ENCODE peak calls at places on chromosomes 5 and 9, in seven cellular contexts. U is progenitor cell of endocrine pancreas; M is CD8-positive, alpha-beta T cell; Z is left colon; E is activated CD4-positive, CD25-positive, alpha-beta regulatory T cell; W is frontal cortex; Q is NCI-H2081. H is an unnamed sample.

GRCh38 chr5:73867344-73868335 is 241.6 kb downstream of the ARHGEF28 start:
- DNase-seq in U (no peak), M (no peak), Z (no peak), E (no peak), W (no peak), Q (peak), H (no peak)

GRCh38 chr9:2622361-2623045 is 916 bp downstream of the VLDLR start:
- DNase-seq in U (peak), M (no peak), Z (peak), E (no peak), W (peak), Q (peak), H (peak)

GRCh38 chr9:112360047-112360804 is 19.7 kb upstream of the HSDL2 start:
- DNase-seq in U (no peak), M (no peak), Z (no peak), E (no peak), W (no peak), Q (no peak), H (no peak)

GRCh38 chr5:39714036-39714698 is 289.4 kb upstream of the DAB2 start:
- DNase-seq in U (peak), M (peak), Z (peak), E (peak), W (peak), Q (peak), H (no peak)

GRCh38 chr9:136152931-136153330 is 34.3 kb upstream of the TMEM250 start:
- DNase-seq in U (no peak), M (no peak), Z (no peak), E (no peak), W (no peak), Q (no peak), H (no peak)

GRCh38 chr9:76654575-76654974 is 109.7 kb upstream of the PCA3 start:
- DNase-seq in U (no peak), M (no peak), Z (no peak), E (no peak), W (no peak), Q (no peak), H (no peak)

GRCh38 chr9:132824151-132824550 is 53.9 kb downstream of the AK8 start:
- DNase-seq in U (no peak), M (no peak), Z (no peak), E (no peak), W (no peak), Q (no peak), H (no peak)

GRCh38 chr9:107144475-107144874 is 138.6 kb upstream of the RAD23B start:
- DNase-seq in U (no peak), M (no peak), Z (no peak), E (no peak), W (no peak), Q (no peak), H (no peak)

GRCh38 chr9:100406962-100407361 is 20.0 kb upstream of the MSANTD3 start:
- DNase-seq in U (no peak), M (no peak), Z (no peak), E (no peak), W (no peak), Q (no peak), H (no peak)

GRCh38 chr5:173705512-173705825 is 89.0 kb upstream of the BOD1 start:
- DNase-seq in U (no peak), M (no peak), Z (no peak), E (no peak), W (no peak), Q (no peak), H (no peak)

GRCh38 chr5:176810084-176810597 is at the start of gene UNC5A:
- DNase-seq in U (peak), M (peak), Z (no peak), E (peak), W (no peak), Q (peak), H (no peak)

GRCh38 chr9:108680946-108681345 is 174.8 kb downstream of the ACTL7B start:
- DNase-seq in U (no peak), M (no peak), Z (no peak), E (no peak), W (no peak), Q (no peak), H (no peak)

GRCh38 chr5:124748687-124749594 is 2.5 kb upstream of the ZNF608 start:
- DNase-seq in U (peak), M (no peak), Z (peak), E (no peak), W (peak), Q (peak), H (peak)

GRCh38 chr9:100315561-100315960 is 37.2 kb downstream of the TEX10 start:
- DNase-seq in U (no peak), M (no peak), Z (no peak), E (no peak), W (no peak), Q (no peak), H (no peak)

GRCh38 chr5:16265141-16265540 is 85.5 kb upstream of the MARCHF11 start:
- DNase-seq in U (no peak), M (no peak), Z (no peak), E (no peak), W (no peak), Q (no peak), H (no peak)

GRCh38 chr9:17230646-17231045 is 95.8 kb downstream of the CNTLN start:
- DNase-seq in U (no peak), M (no peak), Z (no peak), E (no peak), W (no peak), Q (no peak), H (no peak)

GRCh38 chr5:56440871-56441740 is 208.0 kb upstream of the ANKRD55 start:
- DNase-seq in U (no peak), M (no peak), Z (peak), E (no peak), W (no peak), Q (no peak), H (no peak)

GRCh38 chr5:16992444-16992843 is 56.4 kb upstream of the MYO10 start:
- DNase-seq in U (no peak), M (no peak), Z (no peak), E (no peak), W (no peak), Q (no peak), H (no peak)

GRCh38 chr5:67771221-67771620 is 444.3 kb upstream of the PIK3R1 start:
- DNase-seq in U (no peak), M (no peak), Z (no peak), E (no peak), W (no peak), Q (no peak), H (no peak)

GRCh38 chr5:96297290-96297689 is 135.8 kb downstream of the PCSK1 start:
- DNase-seq in U (no peak), M (no peak), Z (no peak), E (no peak), W (no peak), Q (no peak), H (no peak)

GRCh38 chr5:65394078-65394477 is 87.6 kb downstream of the ADAMTS6 start:
- DNase-seq in U (no peak), M (no peak), Z (no peak), E (no peak), W (no peak), Q (no peak), H (peak)

GRCh38 chr5:16819522-16820167 is 116.4 kb downstream of the MYO10 start:
- DNase-seq in U (no peak), M (no peak), Z (no peak), E (no peak), W (no peak), Q (no peak), H (no peak)

GRCh38 chr9:28001096-28001495 is 427.8 kb upstream of the C9orf72 start:
- DNase-seq in U (no peak), M (no peak), Z (no peak), E (no peak), W (no peak), Q (no peak), H (no peak)

GRCh38 chr5:99104538-99105132 is 175.8 kb upstream of the CHD1 start:
- DNase-seq in U (no peak), M (no peak), Z (no peak), E (no peak), W (peak), Q (peak), H (no peak)

GRCh38 chr5:5353681-5354080 is 68.8 kb upstream of the ICE1 start:
- DNase-seq in U (no peak), M (no peak), Z (no peak), E (no peak), W (no peak), Q (no peak), H (no peak)

GRCh38 chr5:98201006-98201620 is 572.4 kb upstream of the RGMB start:
- DNase-seq in U (no peak), M (no peak), Z (no peak), E (no peak), W (no peak), Q (no peak), H (no peak)

GRCh38 chr9:98974994-98975712 is 31.4 kb downstream of the COL15A1 start:
- DNase-seq in U (peak), M (peak), Z (peak), E (peak), W (peak), Q (peak), H (peak)

GRCh38 chr5:72433520-72433919 is 73.7 kb downstream of the ZNF366 start:
- DNase-seq in U (no peak), M (no peak), Z (no peak), E (no peak), W (no peak), Q (no peak), H (no peak)

GRCh38 chr5:151427258-151427657 is 20.1 kb upstream of the SLC36A1 start:
- DNase-seq in U (no peak), M (no peak), Z (no peak), E (no peak), W (no peak), Q (no peak), H (no peak)

GRCh38 chr5:156815988-156816599 is 34.0 kb upstream of the PPP1R2B start:
- DNase-seq in U (no peak), M (no peak), Z (no peak), E (no peak), W (peak), Q (no peak), H (no peak)

GRCh38 chr5:145450286-145450969 is 384.7 kb downstream of the PRELID2 start:
- DNase-seq in U (no peak), M (no peak), Z (no peak), E (no peak), W (no peak), Q (no peak), H (no peak)

GRCh38 chr9:23606107-23606506 is 219.9 kb downstream of the ELAVL2 start:
- DNase-seq in U (no peak), M (no peak), Z (no peak), E (no peak), W (no peak), Q (no peak), H (no peak)

GRCh38 chr5:393846-394275 is 49.1 kb upstream of the EXOC3 start:
- DNase-seq in U (no peak), M (peak), Z (no peak), E (no peak), W (peak), Q (no peak), H (no peak)

GRCh38 chr5:104237574-104237973 is 675.0 kb upstream of the NUDT12 start:
- DNase-seq in U (no peak), M (no peak), Z (no peak), E (no peak), W (no peak), Q (no peak), H (no peak)

GRCh38 chr9:87497604-87498045 is at the start of gene DAPK1:
- DNase-seq in U (peak), M (no peak), Z (peak), E (no peak), W (peak), Q (peak), H (no peak)

GRCh38 chr9:108634164-108634563 is 221.6 kb downstream of the ACTL7B start:
- DNase-seq in U (no peak), M (no peak), Z (peak), E (no peak), W (no peak), Q (no peak), H (no peak)

GRCh38 chr5:127027539-127027938 is 2.8 kb downstream of the MARCHF3 start:
- DNase-seq in U (no peak), M (no peak), Z (no peak), E (no peak), W (no peak), Q (no peak), H (no peak)

GRCh38 chr9:100515578-100516494 is 42.9 kb downstream of the TMEFF1 start:
- DNase-seq in U (no peak), M (no peak), Z (no peak), E (no peak), W (no peak), Q (no peak), H (no peak)